ENCODE peak calls at places on chromosomes 5 and 9, in four cellular contexts. I, J, N and T are unnamed samples. For H3F3A, the result is how much of the 10 kb centered on the place peaks cover.

GRCh38 chr9:137611623-137612609 is 6.4 kb downstream of the ARRDC1 start:
- DNase-seq in J (no peak), I (peak), N (peak), T (peak)

GRCh38 chr5:66519626-66520025 is 76.6 kb upstream of the MAST4 start:
- DNase-seq in N (no peak), J (no peak), I (peak), T (no peak)

GRCh38 chr9:28882528-28882927 is 1309.2 kb upstream of the C9orf72 start:
- DNase-seq in N (no peak), J (no peak), I (no peak), T (no peak)

GRCh38 chr5:71829206-71829605 is 110.1 kb downstream of the CARTPT start:
- DNase-seq in N (no peak), J (no peak), I (no peak), T (no peak)

GRCh38 chr5:151198861-151199260 is 25.0 kb downstream of the CCDC69 start:
- DNase-seq in N (no peak), J (peak), I (no peak), T (no peak)

GRCh38 chr9:6955251-6955921 is 197.6 kb downstream of the KDM4C start:
- DNase-seq in J (peak), I (peak), N (no peak), T (no peak)

GRCh38 chr5:147642666-147643065 is 132.8 kb upstream of the DPYSL3 start:
- DNase-seq in I (no peak), J (no peak), N (no peak), T (peak)

GRCh38 chr5:154071799-154072781 is 33.3 kb downstream of the MFAP3 start:
- DNase-seq in J (peak), N (peak), I (peak), T (peak)

GRCh38 chr9:2210201-2210600 is 195.1 kb downstream of the SMARCA2 start:
- DNase-seq in I (peak), J (no peak), N (no peak), T (peak)

GRCh38 chr5:30871191-30871590 is 322.3 kb upstream of the CDH6 start:
- DNase-seq in I (no peak), N (no peak), J (no peak), T (no peak)

GRCh38 chr9:10054456-10054855 is 558.3 kb downstream of the PTPRD start:
- DNase-seq in N (no peak), I (no peak), J (peak), T (no peak)

GRCh38 chr5:78597068-78597857 is 51.3 kb downstream of the LHFPL2 start:
- DNase-seq in N (no peak), J (no peak), I (peak), T (peak)
- H3F3A ChIP-seq in N (under half), J (under half), I (half or more), T (under half)

GRCh38 chr5:142322403-142322746 is 2.4 kb downstream of the SPRY4 start:
- DNase-seq in N (no peak), I (no peak), J (no peak), T (no peak)
- H3F3A ChIP-seq in N (under half), I (under half), J (half or more), T (under half)

DNA sequence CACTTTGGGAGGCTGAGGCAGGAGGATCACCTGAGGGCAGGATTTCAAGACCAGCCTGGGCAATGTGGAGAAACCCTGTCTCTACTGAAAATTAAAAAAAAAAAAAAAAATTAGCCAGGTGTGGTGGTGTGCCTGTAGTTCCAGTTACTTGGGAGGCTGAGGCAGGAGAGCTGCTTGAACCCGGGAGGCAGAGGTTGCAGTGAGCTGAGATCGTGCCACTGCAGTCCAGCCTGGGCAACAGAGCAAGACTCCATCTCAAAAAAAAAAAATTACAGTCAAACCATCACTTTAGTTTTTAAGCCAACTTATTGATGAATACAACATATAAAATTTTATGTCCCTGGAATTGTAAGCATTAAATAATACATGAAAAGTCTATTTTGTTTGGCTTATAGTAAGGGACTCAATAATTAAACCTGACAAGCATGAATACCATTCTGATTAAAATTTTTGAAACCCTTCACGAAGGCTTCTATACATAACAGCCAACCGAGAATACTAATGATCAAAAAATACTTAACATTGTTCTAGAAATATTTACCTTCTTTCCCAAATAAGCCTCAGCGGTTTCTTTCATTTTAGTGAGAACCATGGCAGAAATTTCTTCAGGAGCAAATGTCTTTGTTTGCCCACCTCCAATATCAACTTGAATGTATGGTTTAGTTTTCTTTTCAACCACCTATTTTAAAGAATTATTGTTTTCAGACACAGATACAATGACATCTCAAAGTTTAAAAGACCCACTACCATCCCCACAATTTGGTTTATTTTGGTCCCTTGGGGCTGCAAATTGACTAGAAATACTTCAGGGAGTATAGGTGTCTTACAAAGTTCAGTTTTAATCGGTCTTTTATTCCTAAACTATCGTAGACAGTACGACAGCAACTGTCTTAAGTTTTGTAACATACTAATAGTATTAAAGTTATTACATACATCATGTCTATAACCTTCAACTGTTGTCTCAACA is 1.2 kb downstream of the HSPA5 start:
- DNase-seq in N (no peak), J (no peak), I (no peak), T (no peak)
- H3F3A ChIP-seq in N (half or more), J (under half), I (half or more), T (under half)

DNA sequence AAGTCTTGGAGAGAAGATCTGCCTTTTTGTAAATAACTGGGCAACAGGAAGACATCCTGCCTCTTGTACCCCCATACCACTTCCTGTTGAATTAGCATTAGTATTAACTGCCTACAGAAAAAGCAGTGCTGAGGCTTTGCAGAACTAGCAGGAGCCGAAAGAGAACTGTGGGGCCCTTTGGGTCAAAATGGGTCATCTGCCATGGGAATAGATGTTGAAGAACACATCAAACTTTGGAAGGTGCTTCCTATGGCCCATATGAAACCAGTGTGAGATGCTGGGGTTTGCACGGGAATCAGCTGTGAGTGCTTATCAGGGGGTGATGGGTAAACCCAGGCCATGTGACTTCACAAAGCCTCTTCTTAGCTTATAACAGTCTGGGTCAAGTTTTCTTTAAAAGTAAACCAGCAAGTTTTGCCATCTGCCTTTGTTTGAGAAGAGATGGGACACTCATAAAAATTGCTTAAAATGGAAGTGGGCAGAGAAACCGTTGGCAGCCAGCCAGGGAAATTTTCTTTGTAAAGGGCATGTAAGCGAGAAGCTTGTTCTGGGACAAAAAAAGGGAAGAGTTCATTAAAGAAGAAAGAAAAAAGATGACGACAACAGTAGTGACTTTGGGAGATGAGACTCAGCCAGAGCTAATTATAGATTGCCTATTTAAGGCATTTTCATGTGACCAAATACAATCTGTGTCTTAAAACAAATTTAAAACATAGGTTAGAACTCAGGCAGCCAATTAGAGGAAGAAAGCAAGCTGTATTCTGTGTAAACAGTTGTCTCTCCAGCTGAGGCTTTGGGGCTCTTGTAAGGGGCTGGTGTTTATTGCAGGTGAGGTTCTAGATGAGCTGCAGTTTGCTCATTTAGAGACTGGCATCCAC is 4.4 kb downstream of the SLC25A25 start:
- DNase-seq in I (peak), J (no peak), N (peak), T (peak)
- H3F3A ChIP-seq in I (under half), J (under half), N (under half), T (under half)

GRCh38 chr5:14449052-14449661 is 132.4 kb upstream of the OTULINL start:
- DNase-seq in J (no peak), N (no peak), I (peak), T (peak)
- H3F3A ChIP-seq in J (under half), N (under half), I (half or more), T (under half)

GRCh38 chr5:124919076-124919475 is 172.6 kb upstream of the ZNF608 start:
- DNase-seq in I (no peak), J (no peak), N (no peak), T (no peak)
- H3F3A ChIP-seq in I (under half), J (under half), N (under half), T (under half)

DNA sequence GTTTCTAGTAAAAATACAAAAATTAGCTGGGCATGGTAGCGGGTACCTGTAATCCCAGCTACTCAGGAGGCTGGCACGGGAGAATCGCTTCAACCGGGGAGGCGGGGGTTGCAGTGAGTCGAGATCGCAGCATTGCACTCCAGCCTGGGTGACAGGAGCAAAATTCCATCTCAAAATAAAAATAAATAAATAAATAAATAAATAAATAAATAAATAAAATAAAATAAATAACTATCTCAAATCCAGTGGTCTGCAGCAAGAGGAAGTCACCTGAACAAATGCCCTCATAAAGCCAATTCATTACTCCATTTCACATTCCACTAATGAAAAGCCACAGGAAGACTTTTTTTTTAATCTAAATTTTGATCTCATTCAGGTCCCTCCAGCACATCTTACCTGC is 114.2 kb downstream of the EFNA5 start:
- DNase-seq in J (no peak), I (no peak), N (no peak), T (no peak)
- H3F3A ChIP-seq in J (under half), I (under half), N (under half), T (under half)

DNA sequence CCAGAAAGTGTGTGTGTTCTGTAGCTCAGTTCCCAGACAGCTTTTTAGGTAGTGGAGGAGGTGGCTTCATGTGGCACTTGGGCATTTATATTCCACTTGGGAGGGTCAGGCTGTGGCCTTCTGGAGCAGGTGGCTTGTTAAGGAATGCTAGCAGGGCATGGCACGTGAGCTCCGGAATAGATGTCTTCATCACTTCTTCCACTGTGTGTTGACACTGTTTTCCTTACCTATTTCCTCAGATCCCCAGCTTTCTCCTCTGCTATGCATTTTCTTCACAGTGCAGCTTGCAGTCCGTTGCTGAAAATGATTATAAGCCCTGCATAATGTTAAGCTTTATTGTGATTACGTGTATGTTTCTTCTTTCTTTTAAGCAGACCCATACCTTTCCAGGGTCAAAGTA is 3.3 kb upstream of the MAML1 start:
- DNase-seq in N (no peak), I (no peak), J (no peak), T (no peak)
- H3F3A ChIP-seq in N (half or more), I (half or more), J (under half), T (under half)

DNA sequence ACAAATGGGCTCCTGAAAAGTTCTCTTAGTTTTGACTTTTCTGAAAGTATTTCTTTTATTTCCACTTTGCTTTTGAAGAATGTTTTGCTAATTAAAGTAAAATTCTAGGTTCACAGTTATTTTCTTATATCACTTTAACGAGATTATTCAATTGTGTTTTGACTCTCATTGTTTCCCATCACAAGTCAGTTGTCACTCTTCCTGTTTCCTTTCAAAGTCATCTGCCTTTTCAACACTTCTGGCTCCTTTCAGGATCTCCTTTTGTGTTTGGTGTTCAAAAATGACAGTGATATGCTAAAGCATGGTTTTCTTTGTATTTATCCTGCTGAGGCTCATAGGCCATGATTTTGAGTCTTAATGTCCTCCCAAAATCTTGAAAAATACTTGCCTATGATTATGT is 235.4 kb upstream of the TAS2R1 start:
- DNase-seq in J (no peak), I (no peak), N (no peak), T (peak)
- H3F3A ChIP-seq in J (under half), I (under half), N (under half), T (under half)